ENCODE peak calls at places on chromosomes 16 and 17, in four cellular contexts. U is CD8-positive, alpha-beta T cell; H is NB4; M is transverse colon. Z is an unnamed sample.

GRCh38 chr17:31379796-31380195 is 11.7 kb upstream of the RAB11FIP4 start:
- DNase-seq in U (no peak), H (no peak), M (no peak), Z (no peak)

GRCh38 chr17:71338396-71338795 is 782.4 kb upstream of the SOX9 start:
- DNase-seq in U (no peak), H (peak; percentile 16), M (no peak), Z (no peak)

GRCh38 chr17:1647802-1648581 is 1.7 kb downstream of the RILP start:
- DNase-seq in U (no peak), H (no peak), M (peak; percentile 53), Z (no peak)

GRCh38 chr16:608019-608418 is 18.2 kb downstream of the RAB40C start:
- DNase-seq in U (no peak), H (no peak), M (no peak), Z (no peak)

GRCh38 chr16:67606632-67607031 is 38.3 kb upstream of the CARMIL2 start:
- DNase-seq in U (no peak), H (no peak), M (no peak), Z (no peak)

GRCh38 chr16:11129378-11129781 is 126.6 kb downstream of the SOCS1 start:
- DNase-seq in U (no peak), H (peak; percentile 47), M (no peak), Z (no peak)

GRCh38 chr17:17028059-17028877 is 14.0 kb upstream of the MPRIP start:
- DNase-seq in U (no peak), H (no peak), M (peak; percentile 96), Z (peak; percentile 97)

GRCh38 chr17:70138309-70138865 is 30.9 kb upstream of the KCNJ2 start:
- DNase-seq in U (no peak), H (no peak), M (no peak), Z (no peak)

GRCh38 chr17:32795339-32795979 is 81.5 kb downstream of the MYO1D start:
- DNase-seq in U (no peak), H (peak; percentile 43), M (peak; percentile 55), Z (no peak)

GRCh38 chr16:54193656-54194007 is 93.0 kb downstream of the IRX3 start:
- DNase-seq in U (no peak), H (peak; percentile 95), M (peak; percentile 54), Z (peak; percentile 59)

GRCh38 chr17:81918762-81919545 is 978 bp upstream of the SIRT7 start:
- DNase-seq in U (no peak), H (no peak), M (peak; percentile 85), Z (peak; percentile 40)

GRCh38 chr17:77869665-77870132 is 88.8 kb upstream of the TNRC6C start:
- DNase-seq in U (no peak), H (peak; percentile 84), M (peak; percentile 51), Z (no peak)

GRCh38 chr16:70715113-70715711 is 29.4 kb upstream of the MTSS2 start:
- DNase-seq in U (no peak), H (peak; percentile 71), M (peak; percentile 70), Z (no peak)
- TF ChIP-seq CTCF in U (no peak), H (no peak), M (no peak), Z (no peak)

GRCh38 chr16:78259883-78260282 is 160.4 kb downstream of the WWOX start:
- DNase-seq in U (no peak), H (no peak), M (no peak), Z (no peak)
- TF ChIP-seq CTCF in U (no peak), H (no peak), M (no peak), Z (no peak)

DNA sequence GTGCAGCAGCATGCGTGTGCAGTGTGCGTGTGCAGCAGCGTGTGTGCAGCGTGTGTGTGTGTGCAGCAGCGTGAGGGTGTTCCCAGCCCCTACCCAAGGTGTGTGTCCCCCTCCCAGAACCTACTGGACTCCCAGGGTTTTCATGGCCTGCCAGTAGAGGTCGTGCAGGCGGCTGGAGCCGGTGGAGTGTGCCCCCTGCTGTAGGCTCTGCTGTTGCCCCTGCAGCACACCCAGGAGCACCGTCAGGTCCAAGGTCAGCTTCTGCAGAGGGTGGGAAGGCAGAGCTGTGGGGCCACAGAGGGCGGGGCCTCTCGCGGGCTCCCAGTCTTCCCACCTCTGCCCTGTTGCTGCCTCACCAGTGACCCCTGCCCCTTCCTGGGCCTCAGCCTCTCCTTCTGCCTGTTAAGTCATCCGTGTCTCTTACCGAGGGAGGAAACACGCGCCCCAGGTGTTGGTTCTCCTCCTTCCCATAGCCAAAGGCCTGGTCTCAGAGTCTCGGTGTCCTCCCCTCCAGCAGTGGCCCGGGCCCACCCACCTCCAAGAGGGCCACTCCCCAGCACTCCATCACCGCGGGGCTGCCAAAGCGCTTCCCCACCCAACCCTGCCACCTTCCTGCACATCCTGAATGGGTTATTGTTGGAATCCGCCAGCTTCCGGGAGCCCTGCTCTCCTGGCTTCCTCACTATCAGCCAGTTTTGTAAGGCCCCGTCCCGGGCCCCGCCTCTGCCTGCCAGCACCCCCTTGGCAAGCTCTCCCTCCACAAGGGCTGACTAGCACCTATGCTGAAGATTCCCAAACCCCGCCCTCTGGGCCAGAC is 14.8 kb downstream of the MYBBP1A start:
- DNase-seq in U (no peak), H (peak; percentile 44), M (no peak), Z (no peak)
- TF ChIP-seq CTCF in U (no peak), H (peak; percentile 17), M (no peak), Z (no peak)

DNA sequence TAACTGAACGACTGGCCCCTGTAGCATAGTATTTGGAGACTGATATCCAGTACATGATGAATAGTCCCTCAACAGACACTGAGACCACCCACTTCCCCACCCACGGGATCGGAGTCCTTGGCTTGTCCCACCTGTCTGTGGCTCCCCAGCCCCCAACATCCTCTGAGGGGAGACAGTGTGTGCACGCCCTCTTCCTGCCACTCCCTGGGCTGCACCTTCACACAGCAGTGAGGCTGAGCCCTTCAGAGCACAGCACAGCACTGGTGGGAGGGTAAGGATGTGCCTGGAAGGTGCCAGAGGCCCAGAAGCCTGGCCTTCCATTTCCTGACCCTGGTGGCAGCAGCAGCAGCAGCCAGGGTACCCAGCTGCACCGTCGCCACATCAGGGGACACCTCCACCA is 11.0 kb downstream of the DNASE1 start:
- DNase-seq in U (no peak), H (no peak), M (no peak), Z (no peak)
- TF ChIP-seq CTCF in U (peak; percentile 47), H (no peak), M (no peak), Z (no peak)

DNA sequence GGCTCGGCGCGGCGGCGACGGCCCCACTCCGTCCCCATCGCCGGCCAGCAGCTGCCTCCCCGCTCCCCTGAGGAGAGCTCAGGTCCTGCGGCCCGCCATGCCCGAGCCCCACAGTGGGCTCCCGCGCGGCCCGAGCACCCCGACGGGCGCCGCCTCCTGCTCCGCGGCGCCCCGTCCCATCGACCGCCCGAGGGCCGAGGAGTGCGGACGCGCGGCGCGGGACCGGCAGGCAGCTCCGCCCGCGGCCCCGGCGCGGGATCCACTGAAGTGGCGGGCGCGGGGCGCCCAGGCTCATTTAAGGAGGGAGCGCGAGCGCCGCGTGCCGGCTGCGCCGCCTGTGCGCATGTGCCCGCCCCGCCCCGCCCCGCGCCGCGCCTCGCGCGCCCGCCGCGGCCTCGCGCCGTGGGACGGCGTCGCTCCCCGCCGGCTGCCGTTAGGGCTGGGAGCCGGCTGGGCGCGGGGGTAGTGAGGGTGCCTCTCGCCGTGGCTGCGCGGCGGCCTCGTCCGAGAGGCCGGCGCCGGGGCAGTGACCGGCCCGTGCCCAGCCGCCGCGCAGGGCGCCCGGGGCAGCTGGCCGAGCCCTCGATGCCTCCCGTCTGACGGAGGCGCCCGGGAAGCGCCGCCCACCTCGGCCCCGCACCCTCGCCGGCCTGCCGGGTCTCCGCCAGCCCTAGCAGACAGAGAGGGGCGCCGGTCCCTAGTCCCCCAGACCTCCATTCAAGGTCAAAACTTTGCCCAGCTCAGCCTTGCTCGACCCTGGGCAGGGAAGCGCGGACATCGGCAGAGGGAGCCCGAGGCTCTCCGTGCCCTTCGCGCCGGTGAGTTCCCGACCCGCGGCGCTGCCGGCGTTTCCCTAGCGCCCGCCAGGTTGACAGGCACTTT is at the start of gene NETO2:
- DNase-seq in U (peak; percentile 25), H (peak; percentile 79), M (peak; percentile 66), Z (peak; percentile 76)
- TF ChIP-seq CTCF in U (peak; percentile 12), H (peak; percentile 55), M (no peak), Z (peak; percentile 60)

Z was measured in Calu3.